ENCODE peak calls at places on chromosomes 11 and 22, in five cellular contexts. B, K, J, W and R are unnamed samples.

GRCh38 chr11:106076421-106076922 is 675 bp downstream of the KBTBD3 start:
- DNase-seq in B (no peak), K (no peak), J (peak; percentile 9), W (no peak), R (peak; percentile 12)

GRCh38 chr11:69301033-69301490 is 7.1 kb downstream of the MYEOV start:
- DNase-seq in B (no peak), K (no peak), J (no peak), W (no peak), R (no peak)

GRCh38 chr11:12377824-12378593 is 638 bp downstream of the PARVA start:
- DNase-seq in B (peak; percentile 73), K (peak; percentile 88), J (peak; percentile 52), W (peak; percentile 62), R (peak; percentile 86)

GRCh38 chr11:130999086-130999485 is 82.8 kb upstream of the SNX19 start:
- DNase-seq in B (no peak), K (no peak), J (no peak), W (no peak), R (no peak)

GRCh38 chr11:117523680-117524079 is 196.0 kb downstream of the CEP164 start:
- DNase-seq in B (no peak), K (no peak), J (no peak), W (no peak), R (no peak)

GRCh38 chr11:114092478-114092877 is 33.0 kb downstream of the ZBTB16 start:
- DNase-seq in B (no peak), K (no peak), J (no peak), W (no peak), R (no peak)

GRCh38 chr11:69192282-69192681 is 36.5 kb downstream of the SMIM38 start:
- DNase-seq in B (no peak), K (no peak), J (no peak), W (no peak), R (no peak)

GRCh38 chr11:14625804-14626203 is 17.8 kb upstream of the PDE3B start:
- DNase-seq in B (no peak), K (no peak), J (no peak), W (no peak), R (no peak)

GRCh38 chr11:82701847-82702520 is 31.7 kb downstream of the FAM181B start:
- DNase-seq in B (no peak), K (peak; percentile 19), J (peak; percentile 30), W (peak; percentile 37), R (peak; percentile 11)

GRCh38 chr11:105577645-105578044 is 32.2 kb upstream of the GRIA4 start:
- DNase-seq in B (no peak), K (no peak), J (no peak), W (no peak), R (no peak)

GRCh38 chr11:8593935-8594909 is at the start of gene STK33:
- DNase-seq in B (peak; percentile 66), K (peak; percentile 50), J (no peak), W (peak; percentile 43), R (peak; percentile 63)

GRCh38 chr11:114063149-114063828 is 3.8 kb downstream of the ZBTB16 start:
- DNase-seq in B (no peak), K (no peak), J (no peak), W (no peak), R (no peak)

GRCh38 chr11:12005476-12005875 is 3.0 kb downstream of the DKK3 start:
- DNase-seq in B (no peak), K (no peak), J (no peak), W (no peak), R (no peak)

GRCh38 chr11:12109591-12110196 is 696 bp upstream of the MICAL2 start:
- DNase-seq in B (no peak), K (no peak), J (no peak), W (no peak), R (no peak)

GRCh38 chr11:45400594-45400993 is 114.5 kb upstream of the SYT13 start:
- DNase-seq in B (no peak), K (no peak), J (no peak), W (no peak), R (no peak)

GRCh38 chr11:66267379-66268209 is 845 bp upstream of the RAB1B start:
- DNase-seq in B (peak; percentile 89), K (peak; percentile 85), J (peak; percentile 83), W (peak; percentile 57), R (peak; percentile 92)

GRCh38 chr11:107769189-107769588 is 57.3 kb upstream of the SLN start:
- DNase-seq in B (no peak), K (no peak), J (no peak), W (peak; percentile 7), R (no peak)

GRCh38 chr11:15968461-15969130 is 387.8 kb downstream of the SOX6 start:
- DNase-seq in B (no peak), K (no peak), J (no peak), W (no peak), R (no peak)

GRCh38 chr22:48565901-48566501 is 1261.7 kb downstream of the BRD1 start:
- DNase-seq in B (no peak), K (no peak), J (no peak), W (no peak), R (no peak)

GRCh38 chr22:48563966-48564330 is 1263.7 kb downstream of the BRD1 start:
- DNase-seq in B (no peak), K (no peak), J (no peak), W (no peak), R (no peak)

GRCh38 chr22:48566741-48567140 is 1260.9 kb downstream of the BRD1 start:
- DNase-seq in B (no peak), K (no peak), J (no peak), W (no peak), R (no peak)

GRCh38 chr22:48563118-48563965 is 1264.3 kb downstream of the BRD1 start:
- DNase-seq in B (no peak), K (no peak), J (no peak), W (no peak), R (no peak)

DNA sequence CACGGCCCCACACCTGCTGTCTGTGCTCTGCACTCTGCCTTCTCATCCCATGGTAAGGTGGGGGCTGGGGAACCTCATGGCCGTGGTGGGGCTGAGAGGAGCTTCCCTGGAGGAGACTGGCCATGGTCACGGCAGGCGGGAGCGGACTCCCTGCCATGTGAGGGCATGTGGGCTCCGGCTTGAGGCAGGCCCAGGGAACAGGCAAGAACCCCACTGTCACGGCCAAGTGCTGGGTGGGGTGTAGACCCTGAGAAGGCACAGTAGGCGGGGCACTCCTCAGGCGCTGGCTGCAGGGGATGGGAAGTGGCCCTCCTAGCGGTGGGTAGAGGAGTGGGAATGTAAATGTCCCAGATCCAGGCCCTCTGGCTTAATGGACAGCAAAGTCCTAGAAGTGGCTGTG is 1262.7 kb downstream of the BRD1 start:
- DNase-seq in B (no peak), K (no peak), J (no peak), W (no peak), R (no peak)
- H3K9me3 ChIP-seq in B (peaks cover 5% of the 10 kb centered on the region), K (no peaks in the 10 kb centered on the region), J (no peaks in the 10 kb centered on the region), W (no peaks in the 10 kb centered on the region), R (no peaks in the 10 kb centered on the region)

GRCh38 chr11:111733655-111734088 is 32.5 kb downstream of the PPP2R1B start:
- DNase-seq in B (no peak), K (no peak), J (no peak), W (no peak), R (no peak)
- TF ChIP-seq EP300 in B (no peak), K (no peak), J (no peak), W (no peak), R (no peak)

DNA sequence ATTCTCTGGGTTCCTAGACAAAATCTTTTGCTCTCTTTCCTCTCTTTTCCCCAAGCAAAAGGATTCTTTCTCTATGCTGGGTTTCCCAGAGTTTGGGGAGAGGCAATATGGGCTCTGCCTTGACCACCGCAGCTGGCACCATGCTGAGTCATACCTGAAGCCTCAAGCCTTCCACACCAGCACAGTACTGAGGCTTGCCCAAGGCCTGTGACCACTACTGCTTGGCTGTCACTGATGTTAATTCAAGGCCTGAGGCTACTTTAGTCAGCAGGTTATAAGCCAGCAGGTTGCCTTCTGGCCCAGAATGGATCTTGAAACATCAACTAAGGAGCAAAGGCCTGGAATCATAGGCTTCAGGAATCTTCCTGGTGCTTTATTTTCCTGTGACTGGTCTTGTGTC is 185.3 kb downstream of the DYNC2H1 start:
- DNase-seq in B (no peak), K (no peak), J (no peak), W (no peak), R (no peak)
- H3K9me3 ChIP-seq in B (peaks cover 53% of the 10 kb centered on the region), K (peaks cover 22% of the 10 kb centered on the region), J (no peaks in the 10 kb centered on the region), W (peaks cover 61% of the 10 kb centered on the region), R (peaks cover 26% of the 10 kb centered on the region)

GRCh38 chr11:61919113-61919840 is 1.9 kb upstream of the RAB3IL1 start:
- DNase-seq in B (no peak), K (no peak), J (no peak), W (no peak), R (no peak)
- TF ChIP-seq EP300 in B (no peak), K (no peak), J (no peak), W (no peak), R (no peak)